ENCODE peak calls at places on chromosomes 11 and 22, in ten cellular contexts. G is brain microvascular endothelial cell, T is left lung, D is AG10803, K is body of pancreas, V is suprapubic skin, A is dorsolateral prefrontal cortex, I is K562, W is HFF-Myc, Q is GM12865. S is an unnamed sample.

GRCh38 chr11:65468874-65469333 is 29.9 kb upstream of the MALAT1 start:
- DNase-seq in W (no peak), D (peak; percentile 19), T (peak; percentile 89), I (peak; percentile 80), A (no peak), G (no peak), K (peak; percentile 95), V (no peak), Q (peak; percentile 90), S (no peak)

GRCh38 chr11:113689711-113690618 is 16.1 kb downstream of the TMPRSS5 start:
- DNase-seq in D (no peak), T (no peak), W (no peak), Q (no peak), V (no peak), A (no peak), I (peak; percentile 69), K (no peak), G (no peak), S (no peak)

GRCh38 chr11:75313457-75314272 is 37.8 kb downstream of the ARRB1 start:
- DNase-seq in A (no peak), D (peak; percentile 58), I (peak; percentile 65), V (no peak), Q (no peak), T (no peak), K (peak; percentile 36), W (peak; percentile 57), G (peak; percentile 76), S (peak; percentile 84)

GRCh38 chr22:47472636-47473035 is 710.2 kb downstream of the TBC1D22A start:
- DNase-seq in I (no peak), G (no peak), A (no peak), W (no peak), Q (no peak), V (no peak), T (peak; percentile 37), K (no peak), D (no peak), S (no peak)

GRCh38 chr11:112178428-112178827 is 3.1 kb downstream of the BCO2 start:
- DNase-seq in T (no peak), I (no peak), W (no peak), Q (no peak), V (no peak), D (no peak), K (no peak), A (no peak), G (no peak), S (no peak)

GRCh38 chr11:13277719-13278619 is at the start of gene BMAL1:
- DNase-seq in D (no peak), K (peak; percentile 57), Q (peak; percentile 79), W (no peak), T (peak; percentile 94), I (no peak), A (peak; percentile 57), G (no peak), V (peak; percentile 89), S (no peak)

GRCh38 chr11:16026849-16027248 is 329.5 kb downstream of the SOX6 start:
- DNase-seq in I (no peak), V (no peak), G (no peak), Q (no peak), A (no peak), D (no peak), T (no peak), W (no peak), K (no peak), S (no peak)

GRCh38 chr11:116794851-116795250 is 3.2 kb upstream of the APOA5 start:
- DNase-seq in V (no peak), G (no peak), I (no peak), A (no peak), K (no peak), T (no peak), Q (no peak), W (no peak), D (peak; percentile 17), S (no peak)

DNA sequence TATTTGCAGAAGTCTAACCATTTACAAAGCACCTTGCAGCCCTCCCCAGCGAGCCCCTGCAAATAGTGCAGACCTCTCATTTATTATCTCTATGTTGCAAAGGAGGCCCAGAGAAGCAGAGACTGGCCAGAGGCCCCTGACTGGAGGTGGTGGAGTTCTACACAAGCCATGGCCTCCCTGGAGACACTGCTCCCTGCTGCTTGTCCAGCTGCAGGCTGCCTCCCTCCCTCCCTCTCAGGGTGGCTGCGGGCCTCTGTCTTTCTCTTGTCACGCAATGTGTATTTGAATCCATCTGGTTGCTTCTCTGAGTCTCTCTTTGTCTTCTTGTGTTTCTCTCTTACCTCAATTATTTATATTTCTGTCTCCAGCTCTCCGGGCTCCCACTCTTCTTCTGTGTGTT is 59.1 kb upstream of the PRDM11 start:
- DNase-seq in D (peak; percentile 74), I (no peak), K (no peak), V (no peak), W (no peak), T (no peak), G (peak; percentile 34), Q (no peak), A (no peak), S (no peak)
- H3K4me3 ChIP-seq in D (no peak overlapping the region), I (no peak overlapping the region), K (no peak overlapping the region), V (no peak overlapping the region), W (no peak overlapping the region), T (no peak overlapping the region), G (no peak overlapping the region), Q (no peak overlapping the region), A (no peak overlapping the region), S (no peak overlapping the region)

DNA sequence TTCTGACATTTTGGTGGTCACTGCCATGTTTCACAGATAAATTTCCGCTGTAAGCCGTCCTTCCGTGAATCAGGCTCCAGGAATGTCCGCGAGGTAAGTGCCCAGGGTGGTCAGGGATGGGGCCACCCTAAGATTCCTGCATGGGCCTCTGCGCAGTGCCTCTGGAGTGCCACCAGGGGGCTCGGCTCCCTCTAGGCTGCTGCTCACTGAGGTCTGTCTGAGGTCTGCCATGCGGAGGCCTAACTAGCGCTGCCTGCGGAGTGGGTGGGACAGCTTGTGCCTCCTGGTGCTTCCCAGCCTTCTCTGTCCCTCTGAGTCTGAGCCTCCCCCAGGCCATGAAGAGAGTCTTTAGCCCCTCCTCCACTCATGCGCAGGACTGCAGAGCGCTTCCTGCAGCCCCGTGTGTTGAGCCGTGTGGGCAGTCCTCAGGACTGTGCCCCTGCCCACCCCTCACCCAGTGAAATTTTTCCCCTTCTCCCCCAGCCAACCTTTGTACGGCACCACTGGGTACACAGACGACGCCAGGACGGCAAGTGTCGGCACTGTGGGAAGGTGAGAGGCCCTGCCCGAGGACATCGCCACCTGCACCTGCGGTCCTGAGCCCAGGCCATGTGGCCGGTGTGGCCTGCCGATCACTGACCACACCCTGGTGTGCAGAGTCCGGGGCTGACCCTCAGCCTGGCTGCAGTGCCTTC is 11.9 kb upstream of the MDK start:
- DNase-seq in V (no peak), A (peak; percentile 72), G (peak; percentile 63), K (peak; percentile 56), T (peak; percentile 83), Q (peak; percentile 70), W (no peak), I (peak; percentile 74), D (peak; percentile 68), S (no peak)
- TF ChIP-seq CTCF in V (peak; percentile 91), A (peak; percentile 56), G (peak; percentile 97), K (peak; percentile 71), T (peak; percentile 87), Q (peak; percentile 92), W (peak; percentile 96), I (peak; percentile 92), D (peak; percentile 89), S (peak; percentile 97)

GRCh38 chr11:63612181-63612580 is 2.1 kb downstream of the PLAAT3 start:
- DNase-seq in I (no peak), T (no peak), D (no peak), Q (no peak), K (no peak), W (no peak), V (no peak), G (no peak), A (no peak), S (no peak)

GRCh38 chr11:63609536-63609935 is 4.7 kb downstream of the PLAAT3 start:
- DNase-seq in K (peak; percentile 46), A (peak; percentile 60), D (no peak), Q (no peak), I (no peak), G (no peak), T (no peak), V (peak; percentile 28), W (no peak), S (no peak)

GRCh38 chr11:63609971-63610580 is 4.2 kb downstream of the PLAAT3 start:
- DNase-seq in K (no peak), W (no peak), A (no peak), D (no peak), G (no peak), T (no peak), I (no peak), V (peak; percentile 67), Q (no peak), S (no peak)

GRCh38 chr11:63611395-63611747 is 2.9 kb downstream of the PLAAT3 start:
- DNase-seq in D (no peak), K (no peak), Q (no peak), W (no peak), A (no peak), G (no peak), I (no peak), T (no peak), V (no peak), S (no peak)

DNA sequence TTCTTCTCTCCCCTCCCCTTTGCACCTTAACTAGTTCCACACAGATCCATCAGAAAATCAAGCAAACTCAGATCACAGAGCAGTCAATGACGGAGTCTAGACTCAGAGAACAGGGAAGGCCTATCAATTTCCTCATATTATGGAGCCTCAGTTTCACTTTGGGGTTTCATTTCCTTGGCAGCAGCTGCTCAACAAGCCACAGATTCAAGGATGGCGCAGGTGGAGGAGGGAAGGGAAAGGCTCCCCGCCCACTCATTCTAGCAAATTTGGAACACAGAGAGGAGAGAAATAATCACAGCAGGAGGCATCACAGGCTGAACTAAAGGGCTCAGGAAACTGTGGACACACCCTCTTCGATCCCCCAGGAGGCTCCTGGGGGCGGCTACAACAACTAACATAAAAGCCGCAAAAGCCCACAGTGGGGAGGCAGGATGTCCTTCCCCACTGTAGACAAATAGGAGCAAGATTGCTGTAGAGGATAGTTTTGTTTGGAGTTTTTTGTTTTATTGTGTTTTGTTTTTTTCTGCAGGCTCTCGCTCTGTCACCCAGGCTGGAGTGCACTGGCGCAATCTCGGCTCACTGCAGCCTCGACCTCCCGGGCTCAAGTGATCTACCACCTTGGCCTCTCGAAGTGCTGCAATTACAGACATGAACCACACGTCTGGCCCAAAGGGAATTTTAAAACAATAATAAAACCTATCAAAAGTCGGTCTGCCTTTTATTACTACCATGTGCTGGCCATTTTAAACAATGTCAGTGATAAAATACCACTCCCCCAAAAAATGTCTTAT is 3.4 kb downstream of the PLAAT3 start:
- DNase-seq in Q (no peak), A (no peak), K (no peak), T (no peak), V (peak; percentile 34), G (peak; percentile 33), I (no peak), W (no peak), D (no peak), S (no peak)
- H3K4me3 ChIP-seq in Q (no peak overlapping the region), A (peak overlapping the region; percentile 88), K (no peak overlapping the region), T (no peak overlapping the region), V (no peak overlapping the region), G (no peak overlapping the region), I (no peak overlapping the region), W (no peak overlapping the region), D (no peak overlapping the region), S (no peak overlapping the region)

DNA sequence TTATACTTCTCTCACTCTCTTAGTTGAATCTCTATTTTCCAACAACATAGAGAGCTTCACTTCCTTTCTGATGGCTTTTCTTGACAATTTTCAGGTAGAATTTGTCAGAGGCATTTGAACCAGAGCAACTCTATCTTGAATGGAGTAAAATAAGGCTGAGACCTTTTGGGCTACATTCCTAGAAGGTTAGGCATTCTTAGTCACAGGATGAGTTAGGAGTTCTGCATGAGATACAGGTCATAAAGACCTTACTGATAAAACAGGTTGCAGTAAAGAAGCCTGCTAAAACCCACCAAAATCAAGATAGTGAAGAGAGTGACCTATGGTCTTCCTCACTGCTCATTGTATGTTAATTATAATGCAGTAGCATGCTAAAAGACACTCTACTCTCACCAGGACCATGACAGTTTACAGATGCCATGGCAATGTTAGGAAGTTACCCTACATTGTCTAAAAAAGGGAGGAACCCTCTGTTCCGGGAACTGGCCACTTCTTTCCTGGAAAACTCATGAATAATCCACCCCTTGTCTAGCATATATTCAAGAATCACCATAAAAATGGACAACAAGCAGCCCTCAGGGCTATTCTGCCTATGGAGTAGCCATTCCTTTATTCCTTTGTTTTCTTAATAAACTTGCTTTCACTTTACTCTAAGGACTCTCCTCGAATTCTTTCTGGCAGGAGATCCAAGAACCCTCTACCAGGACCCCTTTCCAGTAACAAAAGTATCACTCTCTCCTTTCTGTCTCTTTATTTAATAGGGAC is 1519.7 kb upstream of the TENM4 start:
- DNase-seq in W (no peak), A (no peak), G (no peak), Q (no peak), K (no peak), D (no peak), I (no peak), V (no peak), T (no peak), S (no peak)
- TF ChIP-seq CTCF in W (no peak), A (no peak), G (no peak), Q (no peak), K (no peak), D (no peak), I (no peak), V (no peak), T (no peak), S (no peak)

S was measured in retinal pigment epithelial cell.